ENCODE peak calls at places on chromosomes 5 and 9, in four cellular contexts. I is activated CD8-positive, alpha-beta T cell treated with anti-CD3 and anti-CD28 coated beads for 36 hours; R is retina; T is glomerular endothelial cell. C is an unnamed sample.

GRCh38 chr9:136741885-136742568 is 713 bp downstream of the LCN10 start:
- DNase-seq in I (peak; percentile 86), R (no peak), T (no peak), C (peak; percentile 74)

GRCh38 chr5:135348920-135349319 is 50.1 kb downstream of the MACROH2A1 start:
- DNase-seq in T (no peak), R (no peak), I (no peak), C (no peak)

GRCh38 chr9:72299017-72299603 is 65.9 kb downstream of the ZFAND5 start:
- DNase-seq in R (no peak), T (no peak), I (no peak), C (no peak)

GRCh38 chr5:161047024-161047423 is 195.0 kb upstream of the ATP10B start:
- DNase-seq in I (no peak), R (no peak), T (no peak), C (no peak)

GRCh38 chr5:1029270-1029944 is 20.8 kb downstream of the NKD2 start:
- DNase-seq in I (no peak), T (no peak), R (no peak), C (no peak)

GRCh38 chr5:177364159-177364962 is 6.6 kb downstream of the RGS14 start:
- DNase-seq in R (no peak), T (no peak), I (peak; percentile 61), C (peak; percentile 69)

GRCh38 chr9:87243602-87244001 is 254.1 kb upstream of the DAPK1 start:
- DNase-seq in R (no peak), T (no peak), I (no peak), C (no peak)

GRCh38 chr5:10424124-10424731 is 17.5 kb upstream of the ROPN1L start:
- DNase-seq in R (peak; percentile 47), I (peak; percentile 36), T (no peak), C (no peak)

GRCh38 chr9:107685901-107686300 is 196.3 kb upstream of the KLF4 start:
- DNase-seq in R (no peak), I (no peak), T (no peak), C (no peak)

GRCh38 chr5:35213608-35214007 is 16.7 kb downstream of the PRLR start:
- DNase-seq in I (peak; percentile 35), T (no peak), R (no peak), C (no peak)

GRCh38 chr9:122095010-122095767 is 2.1 kb upstream of the TTLL11 start:
- DNase-seq in R (peak; percentile 65), I (peak; percentile 80), T (peak; percentile 52), C (peak; percentile 62)

GRCh38 chr9:137305060-137305787 is 3.2 kb upstream of the NRARP start:
- DNase-seq in I (peak; percentile 87), T (no peak), R (peak; percentile 71), C (peak; percentile 83)

GRCh38 chr5:142677212-142677611 is 8.7 kb downstream of the FGF1 start:
- DNase-seq in R (no peak), I (no peak), T (no peak), C (no peak)

GRCh38 chr5:40235471-40235870 is 444.2 kb upstream of the PTGER4 start:
- DNase-seq in T (no peak), I (no peak), R (no peak), C (no peak)

GRCh38 chr5:73274870-73275756 is 102.1 kb downstream of the TMEM174 start:
- DNase-seq in T (no peak), R (peak; percentile 54), I (no peak), C (no peak)

GRCh38 chr9:114513050-114513951 is 8.0 kb upstream of the WHRN start:
- DNase-seq in R (no peak), I (peak; percentile 42), T (no peak), C (no peak)

GRCh38 chr5:2748180-2748840 is 3.2 kb downstream of the IRX2 start:
- DNase-seq in I (no peak), T (no peak), R (peak; percentile 50), C (no peak)

GRCh38 chr9:88835772-88836171 is 155.5 kb upstream of the S1PR3 start:
- DNase-seq in R (no peak), T (no peak), I (no peak), C (no peak)

GRCh38 chr5:173640166-173640804 is 23.8 kb upstream of the BOD1 start:
- DNase-seq in I (no peak), R (no peak), T (no peak), C (no peak)

GRCh38 chr9:5958273-5958672 is 57.2 kb downstream of the RANBP6 start:
- DNase-seq in T (no peak), I (no peak), R (no peak), C (no peak)

GRCh38 chr5:56612353-56612752 is 203.0 kb upstream of the MAP3K1 start:
- DNase-seq in T (no peak), R (no peak), I (no peak), C (no peak)

GRCh38 chr5:180046656-180047055 is 24.9 kb downstream of the RNF130 start:
- DNase-seq in T (no peak), R (no peak), I (no peak), C (no peak)

GRCh38 chr5:177531209-177531940 is 14.6 kb upstream of the DDX41 start:
- DNase-seq in I (no peak), T (no peak), R (no peak), C (no peak)

GRCh38 chr5:75734913-75735789 is 17.9 kb upstream of the POC5 start:
- DNase-seq in R (peak; percentile 12), T (no peak), I (peak; percentile 22), C (peak; percentile 27)

GRCh38 chr5:140261403-140262171 is 41.3 kb downstream of the PFDN1 start:
- DNase-seq in T (peak; percentile 87), R (no peak), I (no peak), C (peak; percentile 51)

GRCh38 chr9:116506685-116507084 is 180.4 kb upstream of the TRIM32 start:
- DNase-seq in R (no peak), T (no peak), I (no peak), C (no peak)

GRCh38 chr5:5188377-5189020 is 48.4 kb downstream of the ADAMTS16 start:
- DNase-seq in T (no peak), R (no peak), I (no peak), C (no peak)

GRCh38 chr5:135553688-135554462 is 18.1 kb upstream of the NEUROG1 start:
- DNase-seq in R (no peak), I (no peak), T (no peak), C (no peak)

GRCh38 chr5:670396-671270 is 22.5 kb downstream of the TPPP start:
- DNase-seq in T (no peak), I (no peak), R (no peak), C (no peak)

GRCh38 chr9:124517600-124517999 is 10.4 kb upstream of the NR5A1 start:
- DNase-seq in R (no peak), I (no peak), T (no peak), C (no peak)

GRCh38 chr5:160800375-160800774 is 51.6 kb downstream of the ATP10B start:
- DNase-seq in I (no peak), R (no peak), T (no peak), C (no peak)

GRCh38 chr5:81749562-81750307 is 1.2 kb downstream of the SSBP2 start:
- DNase-seq in R (peak; percentile 49), I (peak; percentile 67), T (no peak), C (peak; percentile 70)

GRCh38 chr9:86445636-86446035 is 91.4 kb upstream of the TUT7 start:
- DNase-seq in I (no peak), T (no peak), R (no peak), C (no peak)

GRCh38 chr5:25544652-25545249 is 900.0 kb upstream of the CDH10 start:
- DNase-seq in R (peak; percentile 11), T (no peak), I (peak; percentile 7), C (no peak)